ENCODE peak calls at places on chromosomes 12 and 14, in four cellular contexts. I is dorsolateral prefrontal cortex, C is fibroblast of the aortic adventitia, Y is mesothelial cell of epicardium. Q is an unnamed sample.

GRCh38 chr12:8681129-8681902 is 16.5 kb upstream of the RIMKLB start:
- DNase-seq in I (no peak), C (peak), Y (no peak), Q (no peak)

GRCh38 chr14:87797001-87797400 is 196.0 kb downstream of the GALC start:
- DNase-seq in I (no peak), C (no peak), Y (no peak), Q (no peak)

GRCh38 chr12:56994231-56994746 is 12.1 kb downstream of the ZBTB39 start:
- DNase-seq in I (no peak), C (no peak), Y (no peak), Q (no peak)

GRCh38 chr14:86641310-86641709 is 1111.4 kb downstream of the FLRT2 start:
- DNase-seq in I (no peak), C (no peak), Y (no peak), Q (no peak)

GRCh38 chr14:93946104-93946503 is 19.0 kb downstream of the FAM181A start:
- DNase-seq in I (no peak), C (no peak), Y (no peak), Q (no peak)

GRCh38 chr12:45878630-45879255 is 111.6 kb downstream of the SCAF11 start:
- DNase-seq in I (no peak), C (no peak), Y (no peak), Q (no peak)

GRCh38 chr12:107057071-107057834 is 36.1 kb downstream of the CRY1 start:
- DNase-seq in I (no peak), C (peak), Y (no peak), Q (no peak)

GRCh38 chr14:32078030-32078793 is 1.1 kb downstream of the ARHGAP5 start:
- DNase-seq in I (peak), C (peak), Y (peak), Q (no peak)

GRCh38 chr12:127060933-127061332 is 1206.0 kb upstream of the TMEM132C start:
- DNase-seq in I (no peak), C (no peak), Y (no peak), Q (no peak)

GRCh38 chr12:132494294-132495164 is 4.6 kb downstream of the FBRSL1 start:
- DNase-seq in I (peak), C (no peak), Y (no peak), Q (no peak)

GRCh38 chr14:91063119-91063518 is 2.7 kb upstream of the RPS6KA5 start:
- DNase-seq in I (no peak), C (no peak), Y (no peak), Q (no peak)

GRCh38 chr14:99687284-99688209 is 3.4 kb downstream of the CYP46A1 start:
- DNase-seq in I (no peak), C (no peak), Y (peak), Q (no peak)

GRCh38 chr14:75519826-75520692 is 2.2 kb upstream of the BATF start:
- DNase-seq in I (no peak), C (peak), Y (no peak), Q (no peak)

DNA sequence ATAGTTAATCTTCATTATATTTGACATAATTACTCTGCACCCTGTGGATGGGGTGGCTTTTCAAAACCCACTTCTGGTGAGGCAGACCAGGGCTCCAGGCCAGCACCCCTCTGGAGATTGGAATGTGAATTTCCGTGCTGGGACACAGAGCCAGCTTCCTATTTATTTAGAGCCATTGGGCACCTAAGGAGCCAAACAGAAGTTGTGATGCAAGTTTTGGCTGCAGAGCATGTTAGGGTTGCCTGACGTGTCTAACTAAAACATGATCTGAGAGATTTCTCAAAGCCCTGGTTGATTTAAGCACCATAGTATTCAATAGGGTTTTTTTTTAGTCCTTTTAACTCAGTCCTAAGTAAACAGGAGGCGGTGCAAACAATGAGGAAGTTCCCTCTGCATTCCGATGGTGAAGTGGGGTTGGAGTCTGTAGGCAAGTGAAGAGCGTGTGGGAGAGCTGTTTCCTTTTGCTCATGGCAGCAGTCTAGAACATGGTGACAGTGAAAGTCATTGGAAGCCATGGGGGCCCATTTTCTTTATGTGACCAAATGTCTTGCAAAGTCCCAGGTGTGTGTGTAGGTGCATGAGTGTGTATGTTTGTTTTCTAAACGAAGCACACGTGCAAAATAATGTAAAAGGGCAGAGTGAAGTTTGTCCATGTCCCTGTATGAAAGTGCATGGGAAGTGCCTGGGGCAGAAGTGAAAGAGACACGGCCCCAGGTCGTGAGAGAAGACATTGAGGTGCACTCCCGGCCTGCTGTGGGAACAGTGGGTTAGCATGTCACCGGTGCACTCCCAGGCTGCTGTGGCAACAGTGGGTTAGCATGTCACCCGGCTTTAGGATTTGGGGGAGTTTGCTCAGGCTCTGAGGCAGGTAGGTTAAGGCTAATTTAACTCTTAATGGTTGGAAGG is 117.7 kb downstream of the PRKCH start:
- DNase-seq in I (no peak), C (peak), Y (no peak), Q (no peak)
- TF ChIP-seq CTCF in I (no peak), C (no peak), Y (no peak), Q (no peak)

GRCh38 chr12:62021808-62022207 is 238.4 kb upstream of the USP15 start:
- DNase-seq in I (no peak), C (no peak), Y (no peak), Q (no peak)
- TF ChIP-seq CTCF in I (no peak), C (no peak), Y (no peak), Q (no peak)

GRCh38 chr12:28237423-28237822 is 47.2 kb downstream of the CCDC91 start:
- DNase-seq in I (no peak), C (no peak), Y (no peak), Q (no peak)
- TF ChIP-seq CTCF in I (no peak), C (no peak), Y (no peak), Q (no peak)

DNA sequence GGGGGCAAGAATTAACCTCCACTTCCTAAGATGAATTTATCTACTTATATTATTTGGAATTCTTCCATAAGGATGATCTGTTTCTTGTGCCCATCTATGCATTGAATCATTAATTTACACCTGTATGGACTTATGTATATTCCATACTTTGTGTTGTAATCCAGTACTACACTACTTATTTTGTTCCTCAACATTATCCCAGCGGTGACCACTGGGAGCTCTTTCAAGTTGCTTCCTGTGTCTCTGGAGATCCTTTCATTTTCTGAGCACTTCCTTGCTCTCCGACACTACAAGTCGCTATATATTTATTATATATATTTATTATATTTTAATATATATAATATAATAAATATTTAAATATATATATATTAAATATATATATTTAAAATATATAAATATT is 54.9 kb upstream of the SCN8A start:
- DNase-seq in I (no peak), C (peak), Y (no peak), Q (no peak)
- TF ChIP-seq CTCF in I (no peak), C (peak), Y (no peak), Q (no peak)

GRCh38 chr12:10607885-10608458 is 5.4 kb downstream of the MAGOHB start:
- DNase-seq in I (no peak), C (no peak), Y (no peak), Q (no peak)
- TF ChIP-seq CTCF in I (no peak), C (peak), Y (no peak), Q (peak)

DNA sequence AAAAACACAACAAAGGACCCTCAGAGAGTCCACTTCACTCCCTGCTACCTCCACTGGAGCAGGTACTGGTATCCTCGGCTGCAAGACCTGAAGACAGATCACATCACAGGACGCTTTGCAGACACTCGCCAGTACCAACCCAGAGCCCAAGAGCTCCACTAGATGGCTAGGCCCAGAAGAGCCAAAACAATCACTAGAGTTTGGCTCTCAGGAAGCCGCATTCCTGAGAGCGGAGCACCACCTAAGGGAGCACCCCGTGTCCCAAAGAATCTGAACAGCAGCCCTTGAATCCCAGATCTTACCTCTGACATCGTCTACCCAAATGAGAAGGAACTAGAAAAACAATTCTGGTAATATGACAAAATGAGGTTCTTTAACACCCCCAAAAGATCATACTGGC is 399.8 kb downstream of the RAD51B start:
- DNase-seq in I (no peak), C (no peak), Y (no peak), Q (no peak)
- TF ChIP-seq CTCF in I (no peak), C (no peak), Y (no peak), Q (no peak)

GRCh38 chr12:69287556-69287955 is 48.2 kb downstream of the CPSF6 start:
- DNase-seq in I (no peak), C (peak), Y (no peak), Q (no peak)

GRCh38 chr12:69278814-69279782 is 39.7 kb downstream of the CPSF6 start:
- DNase-seq in I (no peak), C (no peak), Y (no peak), Q (no peak)

DNA sequence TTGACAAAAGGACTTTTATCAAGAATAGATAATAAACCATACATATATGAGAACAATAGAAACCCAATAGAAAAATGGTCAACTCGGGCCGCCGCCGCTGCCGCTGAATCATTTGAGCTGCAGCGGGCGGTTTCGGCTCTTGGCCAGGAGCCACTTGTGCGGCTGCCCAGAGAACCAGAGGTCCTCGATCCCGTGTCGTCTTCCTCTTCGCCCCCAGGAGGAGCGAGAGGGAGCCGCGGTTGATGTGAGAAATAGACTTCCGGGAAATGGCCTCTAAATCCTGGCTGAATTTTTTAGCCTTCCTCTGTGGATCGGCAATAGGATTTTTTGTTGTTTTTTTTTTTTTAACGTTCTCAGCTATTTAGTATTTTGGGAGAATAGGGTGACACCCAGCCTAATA is 44.8 kb downstream of the CPSF6 start:
- DNase-seq in I (peak), C (peak), Y (peak), Q (no peak)
- TF ChIP-seq CTCF in I (peak), C (peak), Y (no peak), Q (no peak)